ENCODE peak calls at places on chromosomes 5 and 9, in four cellular contexts. One of them, this sample, is unnamed.

GRCh38 chr5:135697251-135697958 is 118.6 kb upstream of the CXCL14 start:
- DNase-seq in adrenal gland: no peak
- DNase-seq in suprapubic skin: no peak
- DNase-seq in heart left ventricle: no peak
- DNase-seq in this sample: no peak

GRCh38 chr9:89361031-89361430 is 42.7 kb downstream of the SECISBP2 start:
- DNase-seq in adrenal gland: no peak
- DNase-seq in suprapubic skin: peak; percentile 66
- DNase-seq in heart left ventricle: no peak
- DNase-seq in this sample: no peak

GRCh38 chr5:168726342-168726741 is 147.2 kb upstream of the PANK3 start:
- DNase-seq in adrenal gland: no peak
- DNase-seq in suprapubic skin: no peak
- DNase-seq in heart left ventricle: no peak
- DNase-seq in this sample: no peak

GRCh38 chr9:91705386-91705785 is 244.6 kb downstream of the ROR2 start:
- DNase-seq in adrenal gland: no peak
- DNase-seq in suprapubic skin: no peak
- DNase-seq in heart left ventricle: no peak
- DNase-seq in this sample: no peak

GRCh38 chr5:147336871-147337270 is 102.0 kb downstream of the STK32A start:
- DNase-seq in adrenal gland: no peak
- DNase-seq in suprapubic skin: no peak
- DNase-seq in heart left ventricle: no peak
- DNase-seq in this sample: no peak

GRCh38 chr5:157265714-157266285 is at the start of gene CYFIP2:
- DNase-seq in adrenal gland: peak; percentile 56
- DNase-seq in suprapubic skin: no peak
- DNase-seq in heart left ventricle: peak; percentile 84
- DNase-seq in this sample: peak; percentile 46

GRCh38 chr9:76610009-76610352 is 151.0 kb downstream of the GCNT1 start:
- DNase-seq in adrenal gland: peak; percentile 57
- DNase-seq in suprapubic skin: peak; percentile 85
- DNase-seq in heart left ventricle: peak; percentile 73
- DNase-seq in this sample: peak; percentile 34

GRCh38 chr9:13447551-13448422 is 168.3 kb upstream of the MPDZ start:
- DNase-seq in adrenal gland: no peak
- DNase-seq in suprapubic skin: no peak
- DNase-seq in heart left ventricle: no peak
- DNase-seq in this sample: no peak

GRCh38 chr5:58025825-58026224 is 434.1 kb downstream of the PLK2 start:
- DNase-seq in adrenal gland: no peak
- DNase-seq in suprapubic skin: no peak
- DNase-seq in heart left ventricle: no peak
- DNase-seq in this sample: no peak

GRCh38 chr5:127705120-127705892 is 2.1 kb downstream of the CCDC192 start:
- DNase-seq in adrenal gland: peak; percentile 77
- DNase-seq in suprapubic skin: no peak
- DNase-seq in heart left ventricle: no peak
- DNase-seq in this sample: no peak

GRCh38 chr9:131406567-131407436 is 12.9 kb downstream of the PRRC2B start:
- DNase-seq in adrenal gland: no peak
- DNase-seq in suprapubic skin: no peak
- DNase-seq in heart left ventricle: no peak
- DNase-seq in this sample: no peak

GRCh38 chr9:38319496-38320173 is 72.9 kb upstream of the ALDH1B1 start:
- DNase-seq in adrenal gland: no peak
- DNase-seq in suprapubic skin: no peak
- DNase-seq in heart left ventricle: no peak
- DNase-seq in this sample: no peak

GRCh38 chr9:16458696-16459420 is 411.6 kb downstream of the BNC2 start:
- DNase-seq in adrenal gland: no peak
- DNase-seq in suprapubic skin: no peak
- DNase-seq in heart left ventricle: no peak
- DNase-seq in this sample: no peak

GRCh38 chr9:38083858-38084555 is 15.0 kb upstream of the SHB start:
- DNase-seq in adrenal gland: no peak
- DNase-seq in suprapubic skin: peak; percentile 34
- DNase-seq in heart left ventricle: no peak
- DNase-seq in this sample: no peak

GRCh38 chr5:68229416-68229815 is 13.9 kb downstream of the PIK3R1 start:
- DNase-seq in adrenal gland: no peak
- DNase-seq in suprapubic skin: no peak
- DNase-seq in heart left ventricle: no peak
- DNase-seq in this sample: no peak

GRCh38 chr9:9855503-9856078 is 757.2 kb downstream of the PTPRD start:
- DNase-seq in adrenal gland: no peak
- DNase-seq in suprapubic skin: no peak
- DNase-seq in heart left ventricle: no peak
- DNase-seq in this sample: no peak

GRCh38 chr5:2338686-2339085 is 412.8 kb downstream of the IRX2 start:
- DNase-seq in adrenal gland: no peak
- DNase-seq in suprapubic skin: no peak
- DNase-seq in heart left ventricle: no peak
- DNase-seq in this sample: no peak

GRCh38 chr5:83538788-83539535 is 67.4 kb downstream of the VCAN start:
- DNase-seq in adrenal gland: no peak
- DNase-seq in suprapubic skin: no peak
- DNase-seq in heart left ventricle: no peak
- DNase-seq in this sample: no peak

GRCh38 chr5:72234265-72234700 is 85.8 kb downstream of the MRPS27 start:
- DNase-seq in adrenal gland: no peak
- DNase-seq in suprapubic skin: no peak
- DNase-seq in heart left ventricle: no peak
- DNase-seq in this sample: no peak

GRCh38 chr5:149205625-149206523 is 64.6 kb downstream of the ABLIM3 start:
- DNase-seq in adrenal gland: peak; percentile 59
- DNase-seq in suprapubic skin: no peak
- DNase-seq in heart left ventricle: no peak
- DNase-seq in this sample: peak; percentile 49

GRCh38 chr9:103804077-103804735 is 289.9 kb upstream of the SMC2 start:
- DNase-seq in adrenal gland: no peak
- DNase-seq in suprapubic skin: no peak
- DNase-seq in heart left ventricle: no peak
- DNase-seq in this sample: no peak

GRCh38 chr5:77798448-77798847 is 22.3 kb upstream of the TBCA start:
- DNase-seq in adrenal gland: no peak
- DNase-seq in suprapubic skin: no peak
- DNase-seq in heart left ventricle: no peak
- DNase-seq in this sample: no peak

GRCh38 chr5:142873831-142874230 is 103.7 kb downstream of the ARHGAP26 start:
- DNase-seq in adrenal gland: no peak
- DNase-seq in suprapubic skin: no peak
- DNase-seq in heart left ventricle: no peak
- DNase-seq in this sample: no peak

GRCh38 chr5:132058646-132059042 is 1.8 kb upstream of the IL3 start:
- DNase-seq in adrenal gland: no peak
- DNase-seq in suprapubic skin: peak; percentile 50
- DNase-seq in heart left ventricle: peak; percentile 9
- DNase-seq in this sample: peak; percentile 3

GRCh38 chr9:134895849-134896833 is 15.5 kb downstream of the FCN2 start:
- DNase-seq in adrenal gland: peak; percentile 92
- DNase-seq in suprapubic skin: no peak
- DNase-seq in heart left ventricle: no peak
- DNase-seq in this sample: peak; percentile 78

GRCh38 chr5:139486201-139486600 is 3.6 kb upstream of the STING1 start:
- DNase-seq in adrenal gland: no peak
- DNase-seq in suprapubic skin: no peak
- DNase-seq in heart left ventricle: no peak
- DNase-seq in this sample: no peak

GRCh38 chr5:68460147-68460760 is 244.7 kb downstream of the PIK3R1 start:
- DNase-seq in adrenal gland: peak; percentile 69
- DNase-seq in suprapubic skin: no peak
- DNase-seq in heart left ventricle: no peak
- DNase-seq in this sample: no peak

GRCh38 chr5:159059722-159060121 is 40.0 kb downstream of the EBF1 start:
- DNase-seq in adrenal gland: no peak
- DNase-seq in suprapubic skin: no peak
- DNase-seq in heart left ventricle: no peak
- DNase-seq in this sample: no peak

GRCh38 chr9:123795336-123795735 is 134.6 kb downstream of the DENND1A start:
- DNase-seq in adrenal gland: no peak
- DNase-seq in suprapubic skin: no peak
- DNase-seq in heart left ventricle: no peak
- DNase-seq in this sample: no peak

GRCh38 chr5:191949-192690 is 825 bp downstream of the LRRC14B start:
- DNase-seq in adrenal gland: no peak
- DNase-seq in suprapubic skin: peak; percentile 72
- DNase-seq in heart left ventricle: no peak
- DNase-seq in this sample: no peak

GRCh38 chr5:189976-190365 is 1.3 kb upstream of the LRRC14B start:
- DNase-seq in adrenal gland: no peak
- DNase-seq in suprapubic skin: peak; percentile 73
- DNase-seq in heart left ventricle: no peak
- DNase-seq in this sample: no peak

GRCh38 chr5:192691-192969 is 1.3 kb downstream of the LRRC14B start:
- DNase-seq in adrenal gland: no peak
- DNase-seq in suprapubic skin: no peak
- DNase-seq in heart left ventricle: no peak
- DNase-seq in this sample: no peak

GRCh38 chr5:190366-191035 is 794 bp upstream of the LRRC14B start:
- DNase-seq in adrenal gland: no peak
- DNase-seq in suprapubic skin: peak; percentile 49
- DNase-seq in heart left ventricle: no peak
- DNase-seq in this sample: no peak

GRCh38 chr5:191036-191948 is at the start of gene LRRC14B:
- DNase-seq in adrenal gland: no peak
- DNase-seq in suprapubic skin: no peak
- DNase-seq in heart left ventricle: peak; percentile 85
- DNase-seq in this sample: no peak
- H3K27ac ChIP-seq in adrenal gland: no peak within 1 kb of the TSS
- H3K27ac ChIP-seq in suprapubic skin: no peak within 1 kb of the TSS
- H3K27ac ChIP-seq in heart left ventricle: peak within 1 kb of the TSS; percentile 86
- H3K27ac ChIP-seq in this sample: no peak within 1 kb of the TSS

DNA sequence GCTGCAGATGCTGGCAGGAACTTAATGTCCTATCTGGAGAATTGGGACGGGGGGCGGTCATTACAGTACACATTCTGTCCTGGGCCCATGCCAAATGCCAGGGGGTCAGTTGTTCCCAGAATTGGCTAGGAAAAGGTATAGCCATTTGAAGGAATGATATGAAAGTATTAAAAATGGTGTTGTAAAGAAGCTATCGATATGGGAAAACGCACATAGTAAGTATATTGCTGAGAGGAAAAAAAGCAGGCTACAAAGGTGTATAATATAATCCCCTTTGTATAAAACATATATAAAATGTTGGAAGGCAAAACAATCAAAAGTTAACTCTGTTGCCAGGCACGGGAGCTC is 450 bp upstream of the ARHGEF39 start:
- DNase-seq in adrenal gland: no peak
- DNase-seq in suprapubic skin: no peak
- DNase-seq in heart left ventricle: no peak
- DNase-seq in this sample: peak; percentile 47
- TF ChIP-seq POLR2A in adrenal gland: no peak
- TF ChIP-seq POLR2A in suprapubic skin: no peak
- TF ChIP-seq POLR2A in heart left ventricle: no peak
- TF ChIP-seq POLR2A in this sample: no peak

GRCh38 chr9:5511935-5512580 is 1.7 kb downstream of the PDCD1LG2 start:
- DNase-seq in adrenal gland: no peak
- DNase-seq in suprapubic skin: no peak
- DNase-seq in heart left ventricle: no peak
- DNase-seq in this sample: no peak
- H3K27ac ChIP-seq in adrenal gland: no peak overlapping the region
- H3K27ac ChIP-seq in suprapubic skin: peak overlapping the region; percentile 22
- H3K27ac ChIP-seq in heart left ventricle: peak overlapping the region; percentile 58
- H3K27ac ChIP-seq in this sample: peak overlapping the region; percentile 76

DNA sequence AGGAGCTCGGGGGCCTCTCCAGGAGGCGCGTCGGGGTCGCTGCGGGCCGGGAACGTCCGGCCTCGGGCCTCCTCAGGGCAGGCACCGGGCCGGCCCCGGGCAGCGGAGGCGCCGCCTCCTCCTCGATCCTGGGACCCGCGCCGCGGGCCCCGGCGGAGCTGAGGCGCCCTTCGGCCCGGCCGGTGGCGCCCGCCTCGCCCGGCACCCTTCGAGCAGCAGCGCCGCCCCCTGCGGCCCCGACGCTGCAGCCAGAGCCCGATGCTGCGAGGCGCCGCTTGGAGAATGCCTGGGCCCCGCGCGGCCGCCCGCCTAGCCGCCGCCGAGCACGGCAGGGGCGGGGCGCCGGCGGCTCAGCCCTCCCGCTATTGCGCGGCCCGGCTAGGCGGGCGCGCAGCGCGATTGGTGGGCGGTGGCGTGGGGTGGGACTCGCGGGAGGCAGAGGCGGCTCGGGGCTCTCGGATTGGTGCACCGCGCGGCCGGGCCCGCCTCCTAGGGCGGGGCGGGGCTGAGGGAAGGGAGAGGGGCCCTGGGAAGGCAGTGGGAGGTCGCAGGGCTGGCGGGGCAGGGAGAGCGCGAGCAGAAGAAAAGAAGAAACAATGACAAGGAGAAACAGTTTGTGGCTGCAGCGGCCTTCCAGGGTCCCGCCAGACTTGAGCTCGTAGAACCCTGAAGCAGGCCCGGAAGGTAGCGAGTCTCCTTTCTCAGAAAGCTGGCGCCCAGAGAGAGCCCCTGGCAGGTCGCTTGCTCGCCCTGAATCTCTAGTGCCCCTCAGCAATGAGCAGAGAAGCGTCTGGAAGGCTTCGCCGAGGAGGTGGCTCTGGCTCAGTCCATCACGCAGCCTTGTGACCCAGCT is at the start of gene EEIG1:
- DNase-seq in adrenal gland: peak; percentile 95
- DNase-seq in suprapubic skin: peak; percentile 97
- DNase-seq in heart left ventricle: peak; percentile 99
- DNase-seq in this sample: peak; percentile 97
- TF ChIP-seq POLR2A in adrenal gland: peak; percentile 95
- TF ChIP-seq POLR2A in suprapubic skin: peak; percentile 78
- TF ChIP-seq POLR2A in heart left ventricle: peak; percentile 80
- TF ChIP-seq POLR2A in this sample: peak; percentile 97

GRCh38 chr5:134508521-134509195 is 16.8 kb upstream of the JADE2 start:
- DNase-seq in adrenal gland: no peak
- DNase-seq in suprapubic skin: no peak
- DNase-seq in heart left ventricle: no peak
- DNase-seq in this sample: no peak

GRCh38 chr5:134509308-134510040 is 16.0 kb upstream of the JADE2 start:
- DNase-seq in adrenal gland: peak; percentile 97
- DNase-seq in suprapubic skin: no peak
- DNase-seq in heart left ventricle: no peak
- DNase-seq in this sample: no peak

GRCh38 chr5:134511796-134512660 is 13.4 kb upstream of the JADE2 start:
- DNase-seq in adrenal gland: peak; percentile 98
- DNase-seq in suprapubic skin: peak; percentile 86
- DNase-seq in heart left ventricle: peak; percentile 79
- DNase-seq in this sample: peak; percentile 85

GRCh38 chr5:134512661-134512999 is 12.8 kb upstream of the JADE2 start:
- DNase-seq in adrenal gland: peak; percentile 53
- DNase-seq in suprapubic skin: no peak
- DNase-seq in heart left ventricle: no peak
- DNase-seq in this sample: no peak

GRCh38 chr5:134510970-134511795 is 14.3 kb upstream of the JADE2 start:
- DNase-seq in adrenal gland: peak; percentile 22
- DNase-seq in suprapubic skin: no peak
- DNase-seq in heart left ventricle: no peak
- DNase-seq in this sample: no peak
- H3K27ac ChIP-seq in adrenal gland: peak overlapping the region; percentile 45
- H3K27ac ChIP-seq in suprapubic skin: peak overlapping the region; percentile 31
- H3K27ac ChIP-seq in heart left ventricle: peak overlapping the region; percentile 56
- H3K27ac ChIP-seq in this sample: peak overlapping the region; percentile 37

GRCh38 chr5:13994606-13995336 is 50.3 kb upstream of the DNAH5 start:
- DNase-seq in adrenal gland: no peak
- DNase-seq in suprapubic skin: no peak
- DNase-seq in heart left ventricle: no peak
- DNase-seq in this sample: no peak
- TF ChIP-seq POLR2A in adrenal gland: no peak
- TF ChIP-seq POLR2A in suprapubic skin: no peak
- TF ChIP-seq POLR2A in heart left ventricle: no peak
- TF ChIP-seq POLR2A in this sample: no peak